ENCODE peak calls at places on chromosome 13, in nine cellular contexts. J is tibial nerve, Y is body of pancreas, P is A549, D is uterus, U is breast epithelium, I is transverse colon, F is heart left ventricle, E is IMR-90. W is an unnamed sample.

GRCh38 chr13:104984296-104984818 is 1551.1 kb downstream of the EFNB2 start:
- DNase-seq in J (peak; percentile 44), Y (peak; percentile 33), P (no peak), D (no peak), U (no peak), I (no peak), F (peak; percentile 46), E (peak; percentile 12), W (no peak)

GRCh38 chr13:72164811-72165210 is 297.8 kb upstream of the DACH1 start:
- DNase-seq in J (no peak), Y (no peak), P (no peak), D (no peak), U (no peak), I (no peak), F (no peak), E (no peak), W (no peak)

GRCh38 chr13:75016225-75016624 is 465.7 kb downstream of the TBC1D4 start:
- DNase-seq in J (no peak), Y (no peak), P (peak; percentile 13), D (no peak), U (no peak), I (no peak), F (no peak), E (no peak), W (no peak)

GRCh38 chr13:101545521-101545920 is 93.0 kb downstream of the ITGBL1 start:
- DNase-seq in J (no peak), Y (no peak), P (no peak), D (no peak), U (no peak), I (no peak), F (no peak), E (peak; percentile 61), W (no peak)

GRCh38 chr13:25151626-25152025 is 20.5 kb downstream of the AMER2 start:
- DNase-seq in J (no peak), Y (no peak), P (no peak), D (no peak), U (no peak), I (no peak), F (no peak), E (no peak), W (no peak)

GRCh38 chr13:34172048-34172447 is 354.1 kb downstream of the RFC3 start:
- DNase-seq in J (no peak), Y (no peak), P (no peak), D (no peak), U (no peak), I (no peak), F (no peak), E (no peak), W (no peak)

GRCh38 chr13:25085125-25085742 is 10.7 kb upstream of the PABPC3 start:
- DNase-seq in J (peak; percentile 54), Y (peak; percentile 25), P (peak; percentile 44), D (no peak), U (no peak), I (peak; percentile 9), F (no peak), E (peak; percentile 26), W (no peak)

GRCh38 chr13:39225860-39226259 is 187.6 kb downstream of the NHLRC3 start:
- DNase-seq in J (no peak), Y (no peak), P (no peak), D (no peak), U (no peak), I (no peak), F (no peak), E (no peak), W (no peak)

GRCh38 chr13:58142952-58143351 is 511.4 kb downstream of the PCDH17 start:
- DNase-seq in J (no peak), Y (no peak), P (no peak), D (no peak), U (no peak), I (no peak), F (no peak), E (no peak), W (no peak)

GRCh38 chr13:45827318-45827717 is 24.2 kb downstream of the SIAH3 start:
- DNase-seq in J (no peak), Y (peak; percentile 14), P (no peak), D (no peak), U (no peak), I (no peak), F (no peak), E (no peak), W (no peak)

GRCh38 chr13:95181586-95181985 is 119.7 kb downstream of the ABCC4 start:
- DNase-seq in J (no peak), Y (no peak), P (no peak), D (no peak), U (no peak), I (no peak), F (no peak), E (no peak), W (no peak)

GRCh38 chr13:46717275-46717674 is 79.7 kb downstream of the ESD start:
- DNase-seq in J (no peak), Y (no peak), P (no peak), D (no peak), U (no peak), I (no peak), F (no peak), E (no peak), W (no peak)

GRCh38 chr13:67023088-67023893 is 206.8 kb downstream of the PCDH9 start:
- DNase-seq in J (peak; percentile 12), Y (peak; percentile 5), P (peak; percentile 25), D (no peak), U (peak; percentile 69), I (no peak), F (no peak), E (peak; percentile 82), W (no peak)

GRCh38 chr13:89943139-89943538 is 1404.3 kb upstream of the MIR17HG start:
- DNase-seq in J (no peak), Y (no peak), P (no peak), D (no peak), U (no peak), I (no peak), F (no peak), E (no peak), W (no peak)

GRCh38 chr13:51764184-51765141 is 39.5 kb downstream of the DHRS12 start:
- DNase-seq in J (peak; percentile 81), Y (peak; percentile 88), P (peak; percentile 42), D (peak; percentile 60), U (peak; percentile 54), I (peak; percentile 56), F (peak; percentile 65), E (peak; percentile 97), W (peak; percentile 10)

GRCh38 chr13:110476220-110476617 is 85.3 kb downstream of the RAB20 start:
- DNase-seq in J (no peak), Y (no peak), P (no peak), D (no peak), U (no peak), I (no peak), F (no peak), E (no peak), W (no peak)

GRCh38 chr13:49996951-49997895 is at the start of gene TRIM13:
- DNase-seq in J (peak; percentile 91), Y (peak; percentile 94), P (peak; percentile 87), D (peak; percentile 90), U (peak; percentile 82), I (peak; percentile 92), F (peak; percentile 91), E (peak; percentile 88), W (peak; percentile 78)
- TF ChIP-seq POLR2A in J (peak; percentile 31), Y (peak; percentile 86), P (no peak), D (peak; percentile 62), U (peak; percentile 42), I (no peak), F (peak; percentile 69), E (peak; percentile 87), W (no peak)

GRCh38 chr13:27959976-27960361 is 9.1 kb downstream of the CDX2 start:
- DNase-seq in J (no peak), Y (no peak), P (no peak), D (no peak), U (no peak), I (no peak), F (no peak), E (no peak), W (no peak)
- H3K4me1 ChIP-seq in J (peaks cover 19% of the 10 kb centered on the region), Y (peaks cover 75% of the 10 kb centered on the region), P (peaks cover 17% of the 10 kb centered on the region), D (no peaks in the 10 kb centered on the region), U (peaks cover 8% of the 10 kb centered on the region), I (peaks cover 78% of the 10 kb centered on the region), F (peaks cover 18% of the 10 kb centered on the region), E (peaks cover 3% of the 10 kb centered on the region), W (peaks cover 8% of the 10 kb centered on the region)

GRCh38 chr13:40599146-40599545 is 67.3 kb downstream of the FOXO1 start:
- DNase-seq in J (no peak), Y (no peak), P (no peak), D (no peak), U (no peak), I (no peak), F (no peak), E (no peak), W (no peak)
- H3K4me3 ChIP-seq in J (no peak overlapping the region), Y (no peak overlapping the region), P (no peak overlapping the region), D (no peak overlapping the region), U (no peak overlapping the region), I (no peak overlapping the region), F (no peak overlapping the region), E (no peak overlapping the region), W (no peak overlapping the region)

DNA sequence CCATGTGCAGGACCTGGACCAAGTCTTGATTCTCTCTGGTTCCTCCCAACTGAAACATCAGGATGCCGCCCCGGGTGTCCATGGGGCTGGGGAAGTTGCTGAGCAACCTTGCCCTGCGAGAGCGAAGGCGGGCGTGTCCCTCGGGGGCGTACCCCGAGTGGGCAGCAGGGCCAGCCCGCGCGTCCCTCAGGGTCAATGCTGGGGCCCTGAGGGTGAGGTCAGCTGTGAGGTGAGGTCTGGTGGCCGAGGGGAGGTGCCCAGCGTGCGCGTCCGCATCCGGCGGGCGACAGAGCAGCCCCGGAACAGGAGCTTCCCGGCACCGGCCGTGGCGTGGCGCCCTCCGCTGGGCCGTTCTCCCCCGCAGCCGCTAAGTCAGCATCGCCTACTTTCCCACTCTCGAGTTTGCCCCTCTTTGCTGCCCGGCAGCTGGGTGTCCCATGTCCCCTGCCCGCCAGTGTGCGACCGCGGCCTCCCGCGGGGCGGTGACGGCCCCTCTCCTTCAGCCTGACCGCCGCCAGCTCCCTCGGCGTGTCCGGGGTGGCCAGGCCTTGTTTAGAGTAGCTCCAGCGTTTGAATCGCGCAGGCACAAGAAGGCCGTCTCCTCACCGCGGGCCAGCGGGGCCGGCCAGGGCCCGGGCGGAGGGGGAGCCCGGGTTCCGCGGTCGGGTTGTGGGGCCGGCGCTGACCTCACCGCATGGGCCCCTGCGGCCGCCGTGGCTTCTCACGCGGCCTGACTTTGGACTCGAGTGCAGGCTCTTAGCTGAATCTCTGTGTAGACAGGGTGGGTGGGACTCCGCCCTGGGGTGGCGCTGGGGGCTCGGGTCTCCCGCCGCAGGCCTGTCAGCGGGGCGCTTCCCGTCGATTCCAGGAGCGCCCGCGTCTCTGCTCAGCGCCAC is 33.0 kb downstream of the GJA3 start:
- DNase-seq in J (peak; percentile 26), Y (peak; percentile 80), P (peak; percentile 60), D (peak; percentile 32), U (peak; percentile 25), I (peak; percentile 77), F (peak; percentile 82), E (peak; percentile 16), W (no peak)
- TF ChIP-seq POLR2A in J (no peak), Y (peak; percentile 90), P (peak; percentile 49), D (no peak), U (no peak), I (peak; percentile 53), F (peak; percentile 25), E (no peak), W (no peak)

DNA sequence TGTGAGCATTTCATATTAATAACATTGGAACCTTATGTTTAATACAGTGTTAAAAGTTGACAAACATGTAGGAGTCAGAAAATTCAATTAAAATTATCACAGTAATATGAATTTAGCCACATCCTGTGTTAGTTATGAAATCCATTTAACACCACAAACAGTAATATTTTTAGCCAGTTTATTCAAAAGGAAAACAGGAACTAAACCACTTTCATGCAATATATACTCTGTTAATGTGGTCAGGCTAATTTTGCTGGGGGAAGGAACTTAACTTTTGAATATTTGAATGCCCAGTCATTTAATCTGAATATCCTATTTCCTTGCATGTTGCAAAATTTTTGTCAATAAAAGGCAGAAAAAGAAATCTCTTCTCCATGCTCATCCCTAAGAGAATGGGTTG is 14.9 kb upstream of the ALOX5AP start:
- DNase-seq in J (no peak), Y (no peak), P (no peak), D (no peak), U (no peak), I (no peak), F (no peak), E (no peak), W (no peak)
- H3K4me1 ChIP-seq in J (peaks cover 7% of the 10 kb centered on the region), Y (no peaks in the 10 kb centered on the region), P (peaks cover 15% of the 10 kb centered on the region), D (no peaks in the 10 kb centered on the region), U (no peaks in the 10 kb centered on the region), I (no peaks in the 10 kb centered on the region), F (peaks cover 8% of the 10 kb centered on the region), E (peaks cover 13% of the 10 kb centered on the region), W (no peaks in the 10 kb centered on the region)

W was measured in esophagus squamous epithelium.